ENCODE peak calls at places on chromosomes 6 and 20, in ten cellular contexts. B is astrocyte, M is WTC11, X is nephron progenitor cell, R is upper lobe of right lung, V is right lobe of liver, Y is HCT116, L is OCI-LY7, J is B cell, Q is ascending aorta. U is an unnamed sample.

GRCh38 chr20:34141293-34141692 is 29.2 kb upstream of the EIF2S2 start:
- DNase-seq in B (no peak), M (no peak), X (no peak), R (no peak), V (no peak), Y (no peak), L (no peak), J (no peak), Q (no peak), U (no peak)

GRCh38 chr20:4465855-4466545 is 255.7 kb upstream of the PRND start:
- DNase-seq in B (peak), M (no peak), X (no peak), R (no peak), V (no peak), Y (no peak), L (no peak), J (no peak), Q (no peak), U (no peak)

GRCh38 chr6:167469101-167469500 is 144.2 kb downstream of the TTLL2 start:
- DNase-seq in B (no peak), M (no peak), X (no peak), R (no peak), V (no peak), Y (no peak), L (no peak), J (no peak), Q (no peak), U (no peak)

GRCh38 chr20:42594659-42595058 is 595.0 kb downstream of the PTPRT start:
- DNase-seq in B (no peak), M (no peak), X (no peak), R (no peak), V (no peak), Y (no peak), L (no peak), J (no peak), Q (no peak), U (no peak)

GRCh38 chr6:15062311-15063252 is 183.3 kb upstream of the JARID2 start:
- DNase-seq in B (peak), M (no peak), X (no peak), R (no peak), V (no peak), Y (no peak), L (no peak), J (no peak), Q (no peak), U (no peak)

GRCh38 chr6:159865226-159865920 is 25.4 kb upstream of the MAS1 start:
- DNase-seq in B (no peak), M (no peak), X (no peak), R (no peak), V (no peak), Y (no peak), L (no peak), J (no peak), Q (no peak), U (no peak)

GRCh38 chr6:166655251-166655650 is 28.2 kb upstream of the RPS6KA2 start:
- DNase-seq in B (no peak), M (no peak), X (no peak), R (no peak), V (peak), Y (no peak), L (no peak), J (no peak), Q (no peak), U (no peak)

GRCh38 chr6:3786131-3786530 is 34.6 kb upstream of the PXDC1 start:
- DNase-seq in B (no peak), M (no peak), X (no peak), R (no peak), V (no peak), Y (no peak), L (no peak), J (no peak), Q (no peak), U (no peak)

GRCh38 chr6:143260857-143261256 is 189.6 kb downstream of the ADAT2 start:
- DNase-seq in B (peak), M (no peak), X (no peak), R (no peak), V (no peak), Y (no peak), L (no peak), J (no peak), Q (no peak), U (no peak)

GRCh38 chr20:53623454-53624206 is 30.0 kb upstream of the ZNF217 start:
- DNase-seq in B (peak), M (peak), X (peak), R (peak), V (peak), Y (no peak), L (peak), J (peak), Q (peak), U (peak)

GRCh38 chr6:43793875-43794242 is 23.8 kb downstream of the VEGFA start:
- DNase-seq in B (no peak), M (no peak), X (no peak), R (peak), V (no peak), Y (no peak), L (no peak), J (no peak), Q (no peak), U (no peak)

GRCh38 chr6:31497595-31498476 is at the start of gene MICB:
- DNase-seq in B (peak), M (peak), X (peak), R (peak), V (peak), Y (peak), L (peak), J (peak), Q (peak), U (no peak)

GRCh38 chr20:1277529-1278322 is 11.6 kb downstream of the SNPH start:
- DNase-seq in B (no peak), M (no peak), X (no peak), R (no peak), V (no peak), Y (no peak), L (no peak), J (no peak), Q (no peak), U (no peak)

GRCh38 chr6:56710967-56711366 is 68.3 kb upstream of the DST start:
- DNase-seq in B (no peak), M (no peak), X (no peak), R (no peak), V (no peak), Y (no peak), L (no peak), J (no peak), Q (no peak), U (no peak)

GRCh38 chr20:31811796-31812728 is 7.1 kb upstream of the MYLK2 start:
- DNase-seq in B (peak), M (no peak), X (no peak), R (no peak), V (no peak), Y (no peak), L (no peak), J (no peak), Q (no peak), U (no peak)

GRCh38 chr6:107228754-107229153 is 113.4 kb upstream of the BEND3 start:
- DNase-seq in B (no peak), M (no peak), X (no peak), R (no peak), V (no peak), Y (no peak), L (no peak), J (no peak), Q (no peak), U (no peak)

GRCh38 chr20:8331740-8332412 is 199.8 kb downstream of the PLCB1 start:
- DNase-seq in B (peak), M (no peak), X (no peak), R (no peak), V (peak), Y (no peak), L (no peak), J (no peak), Q (no peak), U (no peak)

GRCh38 chr20:59123011-59123676 is 40.5 kb upstream of the ZNF831 start:
- DNase-seq in B (no peak), M (no peak), X (no peak), R (no peak), V (no peak), Y (no peak), L (peak), J (peak), Q (no peak), U (no peak)

GRCh38 chr6:83605517-83605916 is 93.2 kb downstream of the PRSS35 start:
- DNase-seq in B (no peak), M (peak), X (no peak), R (no peak), V (no peak), Y (no peak), L (no peak), J (no peak), Q (no peak), U (no peak)

GRCh38 chr6:144294016-144294415 is 8.9 kb downstream of the UTRN start:
- DNase-seq in B (peak), M (no peak), X (no peak), R (no peak), V (no peak), Y (no peak), L (no peak), J (no peak), Q (no peak), U (no peak)

GRCh38 chr6:93848011-93848620 is 428.8 kb upstream of the EPHA7 start:
- DNase-seq in B (no peak), M (no peak), X (no peak), R (no peak), V (no peak), Y (no peak), L (no peak), J (no peak), Q (no peak), U (no peak)

GRCh38 chr20:45378191-45378590 is at the start of gene TP53TG5:
- DNase-seq in B (no peak), M (no peak), X (no peak), R (no peak), V (no peak), Y (no peak), L (no peak), J (no peak), Q (no peak), U (no peak)

GRCh38 chr20:63739129-63740069 is at the start of gene SLC2A4RG:
- DNase-seq in B (peak), M (peak), X (peak), R (peak), V (peak), Y (no peak), L (peak), J (peak), Q (no peak), U (no peak)

GRCh38 chr6:878179-878578 is 185.2 kb upstream of the EXOC2 start:
- DNase-seq in B (no peak), M (no peak), X (no peak), R (no peak), V (no peak), Y (no peak), L (no peak), J (no peak), Q (no peak), U (no peak)

GRCh38 chr6:45922728-45923351 is 92.8 kb downstream of the CLIC5 start:
- DNase-seq in B (peak), M (peak), X (peak), R (peak), V (peak), Y (peak), L (peak), J (peak), Q (no peak), U (no peak)

GRCh38 chr6:4950076-4950475 is 53.8 kb downstream of the RPP40 start:
- DNase-seq in B (no peak), M (no peak), X (no peak), R (no peak), V (no peak), Y (no peak), L (no peak), J (no peak), Q (no peak), U (no peak)

GRCh38 chr6:57324538-57324937 is 7.1 kb downstream of the PRIM2 start:
- DNase-seq in B (no peak), M (no peak), X (no peak), R (no peak), V (no peak), Y (no peak), L (peak), J (no peak), Q (no peak), U (no peak)

GRCh38 chr6:38279945-38280588 is 359.7 kb downstream of the BTBD9 start:
- DNase-seq in B (no peak), M (no peak), X (no peak), R (no peak), V (no peak), Y (no peak), L (no peak), J (no peak), Q (no peak), U (no peak)

GRCh38 chr6:6003334-6004146 is 3.2 kb downstream of the NRN1 start:
- DNase-seq in B (no peak), M (peak), X (peak), R (no peak), V (no peak), Y (no peak), L (no peak), J (no peak), Q (no peak), U (no peak)

GRCh38 chr6:52522151-52522626 is 54.7 kb downstream of the TRAM2 start:
- DNase-seq in B (peak), M (no peak), X (no peak), R (no peak), V (peak), Y (no peak), L (no peak), J (no peak), Q (no peak), U (no peak)

GRCh38 chr20:62805365-62805710 is 703 bp downstream of the OGFR start:
- DNase-seq in B (no peak), M (no peak), X (peak), R (no peak), V (no peak), Y (no peak), L (peak), J (no peak), Q (no peak), U (no peak)

DNA sequence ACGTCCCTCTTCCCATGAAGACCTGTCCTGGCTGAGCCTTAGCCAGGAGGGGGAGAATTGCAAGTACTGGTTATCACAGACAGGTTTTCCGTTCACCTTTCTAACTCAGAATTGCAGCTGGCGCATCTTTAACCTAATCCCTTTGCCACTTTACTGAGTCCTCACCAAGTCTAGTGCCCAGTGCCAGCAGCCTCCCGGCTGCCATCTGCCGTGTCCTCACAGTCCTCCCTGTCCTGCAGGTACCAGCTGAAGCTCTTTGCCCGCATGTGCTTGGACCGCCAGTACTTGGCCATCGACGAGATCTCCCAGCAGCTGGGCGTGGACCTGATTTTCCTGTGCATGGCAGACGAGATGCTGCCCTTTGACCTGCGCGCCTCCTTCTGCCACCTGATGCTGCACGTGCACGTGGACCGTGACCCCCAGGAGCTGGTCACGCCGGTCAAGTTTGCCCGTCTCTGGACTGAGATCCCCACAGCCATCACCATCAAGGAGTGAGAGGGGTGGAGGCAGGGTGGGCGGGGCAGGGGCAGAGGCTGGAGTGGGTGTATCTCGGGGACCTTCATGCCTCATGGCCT is 41.3 kb downstream of the UQCC2 start:
- DNase-seq in B (no peak), M (no peak), X (no peak), R (no peak), V (no peak), Y (no peak), L (no peak), J (no peak), Q (no peak), U (no peak)
- TF ChIP-seq CTCF in B (no peak), M (no peak), X (no peak), R (no peak), V (no peak), Y (no peak), L (no peak), J (no peak), Q (no peak), U (no peak)

DNA sequence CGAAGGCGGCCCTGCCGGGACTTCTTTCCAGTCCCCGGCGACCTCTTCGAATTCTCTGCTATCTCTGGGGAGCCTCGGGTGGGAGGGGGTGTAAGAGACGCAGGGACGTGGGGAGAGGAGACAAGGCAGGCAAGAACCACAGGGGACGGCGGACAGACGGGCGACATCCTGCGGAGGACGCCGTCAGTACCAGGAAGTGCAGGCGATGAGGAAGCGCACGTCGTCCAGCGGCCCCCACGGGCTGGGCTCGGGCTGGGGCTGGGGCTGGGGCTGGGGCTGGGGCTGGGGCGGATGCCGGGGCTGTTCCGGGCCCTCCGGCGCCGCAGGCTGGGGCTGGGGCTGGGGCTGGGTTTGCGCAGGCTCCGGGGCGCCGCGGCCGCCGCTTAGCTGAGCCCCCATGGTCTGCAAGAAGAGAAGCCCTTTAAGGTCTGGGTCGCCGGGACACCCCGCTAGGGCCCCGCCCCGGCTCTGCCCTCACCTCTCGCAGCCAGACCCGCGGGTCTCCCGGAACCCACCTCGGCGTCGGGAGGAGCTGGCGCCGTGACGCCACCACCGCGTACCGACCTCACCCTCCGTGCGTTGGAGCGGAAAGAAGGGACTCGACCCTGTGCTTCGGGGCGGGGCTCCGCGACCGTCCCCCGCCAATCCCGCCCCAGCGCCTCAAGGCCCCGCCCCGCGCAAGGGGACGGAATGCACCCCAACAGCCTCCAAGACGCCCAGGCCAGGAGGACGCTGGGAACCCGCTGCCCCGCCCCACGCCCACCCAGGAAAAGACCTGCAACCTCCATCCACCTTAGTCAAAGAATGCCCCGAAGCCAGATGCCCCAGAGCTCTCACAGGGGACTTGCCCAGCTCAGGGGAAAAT is at the start of gene MMP24OS:
- DNase-seq in B (peak), M (peak), X (peak), R (peak), V (peak), Y (peak), L (peak), J (peak), Q (peak), U (no peak)
- TF ChIP-seq CTCF in B (no peak), M (no peak), X (no peak), R (peak), V (peak), Y (peak), L (peak), J (peak), Q (peak), U (peak)

GRCh38 chr6:41367700-41368099 is 32.3 kb downstream of the NCR2 start:
- DNase-seq in B (peak), M (peak), X (peak), R (no peak), V (no peak), Y (peak), L (peak), J (no peak), Q (no peak), U (no peak)
- TF ChIP-seq CTCF in B (peak), M (peak), X (peak), R (peak), V (peak), Y (peak), L (peak), J (no peak), Q (peak), U (peak)

DNA sequence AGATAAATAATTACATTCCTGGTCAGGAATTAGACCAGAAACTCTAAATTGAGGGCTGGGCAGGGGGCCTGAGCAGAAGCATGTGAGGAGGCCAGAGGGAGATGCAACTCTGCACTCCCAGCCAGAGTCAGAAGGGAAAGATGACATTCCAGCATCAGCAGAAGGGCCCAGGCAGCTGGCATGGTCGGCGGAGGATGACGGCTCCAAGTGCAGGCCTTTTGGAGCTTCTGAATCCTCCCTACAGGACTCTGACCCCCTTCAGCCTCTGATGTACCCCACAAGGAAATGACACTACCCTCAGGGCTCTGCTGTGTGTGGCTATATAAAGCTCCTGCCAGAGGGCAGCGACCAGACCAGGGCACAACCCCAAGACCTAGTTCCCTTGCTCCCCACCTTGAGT is 1.9 kb downstream of the LRFN2 start:
- DNase-seq in B (no peak), M (no peak), X (no peak), R (no peak), V (no peak), Y (no peak), L (no peak), J (no peak), Q (no peak), U (no peak)
- TF ChIP-seq CTCF in B (no peak), M (no peak), X (no peak), R (no peak), V (no peak), Y (no peak), L (no peak), J (no peak), Q (no peak), U (no peak)

DNA sequence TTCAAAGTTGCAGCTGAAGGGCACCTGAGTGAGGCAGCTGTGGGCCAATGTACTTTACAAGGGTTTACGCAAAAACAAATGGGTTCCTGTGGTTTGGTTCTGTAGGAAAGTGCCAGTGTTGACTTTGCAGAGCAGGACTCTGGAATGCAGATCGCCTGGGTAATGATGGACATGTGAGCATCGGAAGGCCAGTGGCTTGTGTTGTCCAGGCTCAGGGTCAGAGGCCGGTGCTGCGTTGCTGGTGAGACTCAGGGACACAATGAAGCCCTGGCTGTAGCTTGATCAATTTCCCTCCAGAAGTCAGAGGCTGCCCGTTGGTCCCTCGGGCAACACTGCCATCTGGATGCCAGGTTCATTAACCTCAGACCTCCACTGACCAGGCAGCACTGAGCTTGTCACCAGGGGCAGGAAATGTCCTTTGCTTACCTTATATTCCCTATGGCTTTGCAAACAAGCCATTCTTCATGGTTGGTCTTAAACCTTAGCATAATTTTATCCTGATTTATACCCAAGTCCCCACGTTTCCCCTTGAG is 753.4 kb downstream of the QKI start:
- DNase-seq in B (no peak), M (no peak), X (no peak), R (no peak), V (no peak), Y (no peak), L (no peak), J (no peak), Q (no peak), U (no peak)
- TF ChIP-seq CTCF in B (no peak), M (no peak), X (no peak), R (no peak), V (no peak), Y (no peak), L (no peak), J (no peak), Q (no peak), U (no peak)